ENCODE peak calls at places on chromosomes 3 and 15, in nine cellular contexts. L, P, J, O, E, M, F, R and C are unnamed samples.

GRCh38 chr3:4674216-4674615 is 181.1 kb downstream of the ITPR1 start:
- DNase-seq in M (no peak), F (no peak), E (no peak), J (no peak), O (no peak), L (no peak), P (no peak), R (no peak), C (no peak)

GRCh38 chr15:48866141-48866563 is 11.8 kb upstream of the EID1 start:
- DNase-seq in R (no peak), J (no peak), E (no peak), M (no peak), F (no peak), O (no peak), P (no peak), L (no peak), C (no peak)

GRCh38 chr3:172836390-172836997 is 86.0 kb downstream of the ECT2 start:
- DNase-seq in O (no peak), P (peak; percentile 70), R (no peak), J (peak; percentile 62), L (no peak), F (no peak), E (peak; percentile 78), M (no peak), C (no peak)

GRCh38 chr3:151856106-151856505 is 17.3 kb upstream of the SUCNR1 start:
- DNase-seq in E (no peak), L (no peak), P (no peak), M (no peak), J (no peak), O (no peak), F (no peak), R (no peak), C (no peak)

GRCh38 chr3:15319575-15319974 is 12.8 kb downstream of the SH3BP5 start:
- DNase-seq in R (no peak), O (no peak), P (no peak), L (peak; percentile 46), F (peak; percentile 88), E (no peak), J (peak; percentile 39), M (no peak), C (no peak)

GRCh38 chr15:92393287-92393993 is at the start of gene ST8SIA2:
- DNase-seq in O (no peak), M (no peak), F (no peak), P (peak; percentile 93), J (peak; percentile 23), L (peak; percentile 32), R (no peak), E (peak; percentile 92), C (no peak)

GRCh38 chr3:6260551-6261191 is 600.2 kb upstream of the GRM7 start:
- DNase-seq in R (no peak), M (no peak), L (no peak), E (no peak), O (no peak), F (no peak), P (no peak), J (no peak), C (no peak)

GRCh38 chr15:43204016-43204901 is 16.6 kb downstream of the EPB42 start:
- DNase-seq in J (peak; percentile 56), E (peak; percentile 86), F (no peak), O (no peak), L (peak; percentile 36), M (no peak), R (no peak), P (peak; percentile 71), C (no peak)

GRCh38 chr3:69142090-69142489 is 19.7 kb upstream of the LMOD3 start:
- DNase-seq in P (no peak), M (no peak), E (no peak), J (no peak), F (no peak), L (no peak), O (no peak), R (no peak), C (no peak)

GRCh38 chr3:183824761-183825379 is 507 bp downstream of the MAP6D1 start:
- DNase-seq in P (peak; percentile 58), J (no peak), L (no peak), E (peak; percentile 76), F (no peak), O (no peak), M (peak; percentile 64), R (no peak), C (peak; percentile 77)

GRCh38 chr15:33735637-33736247 is 232.6 kb upstream of the CHRM5 start:
- DNase-seq in L (no peak), R (no peak), J (no peak), E (peak; percentile 72), O (no peak), P (peak; percentile 72), M (no peak), F (no peak), C (no peak)

GRCh38 chr3:50189274-50189673 is 2.1 kb upstream of the GNAT1 start:
- DNase-seq in F (peak; percentile 87), L (peak; percentile 69), P (peak; percentile 89), R (no peak), M (no peak), J (peak; percentile 74), O (no peak), E (peak; percentile 91), C (no peak)

GRCh38 chr3:67654832-67655152 is 380 bp upstream of the SUCLG2 start:
- DNase-seq in E (no peak), L (no peak), O (no peak), F (no peak), R (no peak), M (no peak), J (no peak), P (no peak), C (no peak)

GRCh38 chr3:46378426-46378942 is 7.7 kb downstream of the CCR5 start:
- DNase-seq in E (peak; percentile 91), L (peak; percentile 46), O (peak; percentile 74), M (peak; percentile 79), F (peak; percentile 73), J (peak; percentile 57), P (peak; percentile 75), R (peak; percentile 85), C (peak; percentile 91)

GRCh38 chr3:69563968-69564367 is 175.3 kb upstream of the MITF start:
- DNase-seq in J (no peak), E (no peak), F (no peak), M (no peak), L (no peak), O (no peak), R (no peak), P (no peak), C (no peak)

GRCh38 chr3:25503758-25504157 is 75.7 kb downstream of the RARB start:
- DNase-seq in O (no peak), E (no peak), J (no peak), M (no peak), R (no peak), F (no peak), P (no peak), L (no peak), C (no peak)

GRCh38 chr3:103705641-103706040 is 1270.8 kb downstream of the ZPLD1 start:
- DNase-seq in R (no peak), L (no peak), F (no peak), J (no peak), O (no peak), M (no peak), E (no peak), P (no peak), C (no peak)
- H3K4me3 ChIP-seq in R (no peak overlapping the region), L (no peak overlapping the region), F (no peak overlapping the region), J (no peak overlapping the region), O (no peak overlapping the region), M (no peak overlapping the region), E (no peak overlapping the region), P (no peak overlapping the region), C (no peak overlapping the region)

GRCh38 chr3:43583481-43583880 is 38.3 kb downstream of the ANO10 start:
- DNase-seq in J (no peak), F (no peak), O (no peak), M (no peak), E (no peak), L (no peak), P (no peak), R (no peak), C (no peak)
- TF ChIP-seq CTCF in J (no peak), F (no peak), O (no peak), M (no peak), E (peak; percentile 53), L (no peak), P (peak; percentile 12), R (no peak), C (no peak)

GRCh38 chr3:196557236-196557635 is 11.1 kb downstream of the WDR53 start:
- DNase-seq in M (no peak), R (no peak), E (no peak), O (no peak), F (no peak), L (no peak), P (no peak), J (no peak), C (no peak)

GRCh38 chr3:196555295-196555694 is 13.1 kb downstream of the WDR53 start:
- DNase-seq in E (no peak), P (no peak), O (no peak), J (no peak), L (no peak), M (no peak), F (no peak), R (no peak), C (no peak)

GRCh38 chr3:196552253-196552652 is 16.1 kb downstream of the WDR53 start:
- DNase-seq in P (no peak), M (no peak), E (no peak), F (no peak), L (no peak), R (no peak), O (no peak), J (no peak), C (no peak)

GRCh38 chr3:196553551-196553950 is 14.8 kb downstream of the WDR53 start:
- DNase-seq in P (no peak), M (no peak), F (no peak), L (no peak), R (no peak), E (no peak), J (no peak), O (no peak), C (no peak)

DNA sequence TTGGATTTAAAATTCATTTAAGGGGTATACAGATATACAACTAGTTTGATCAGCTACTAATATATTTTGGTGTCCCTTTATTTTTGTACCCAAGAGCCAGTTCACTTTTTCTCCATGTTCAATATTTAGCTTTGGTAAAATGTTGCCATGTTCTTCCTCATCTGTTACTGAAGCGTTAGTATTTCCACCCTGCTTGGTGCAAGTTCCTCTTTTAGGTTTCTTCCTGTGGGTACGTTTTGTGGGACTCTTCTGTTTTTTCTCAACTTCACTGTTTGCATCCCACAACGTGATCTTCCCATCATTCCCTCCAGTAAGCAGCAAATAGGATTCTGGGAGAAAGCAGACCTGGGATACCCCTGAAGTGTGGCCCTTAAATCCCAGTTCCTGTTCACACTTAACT is 14.1 kb downstream of the WDR53 start:
- DNase-seq in F (no peak), P (no peak), J (no peak), E (no peak), O (no peak), R (no peak), M (no peak), L (no peak), C (no peak)
- H3K4me3 ChIP-seq in F (no peak overlapping the region), P (no peak overlapping the region), J (no peak overlapping the region), E (no peak overlapping the region), O (no peak overlapping the region), R (no peak overlapping the region), M (no peak overlapping the region), L (no peak overlapping the region), C (no peak overlapping the region)

DNA sequence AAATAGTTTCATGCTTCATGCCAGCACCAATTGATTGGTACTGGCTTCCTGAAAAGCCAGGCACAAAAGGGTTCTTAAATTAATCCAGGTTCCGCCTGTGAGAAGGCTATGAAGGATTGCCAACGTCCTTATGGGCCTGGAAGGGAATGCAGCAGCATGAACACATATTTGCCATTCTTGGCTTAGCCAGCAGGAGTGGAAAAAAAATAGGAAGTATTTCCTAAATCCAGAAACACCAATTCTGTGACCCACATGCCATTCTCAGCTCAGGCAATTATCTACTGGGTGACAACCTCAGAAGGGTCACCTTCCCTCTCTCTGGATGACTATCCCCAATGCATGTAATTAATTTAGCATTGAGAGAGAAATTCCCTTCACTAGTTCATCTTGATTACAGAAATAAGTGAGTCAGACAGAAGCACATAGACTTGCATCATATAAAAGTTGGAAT is 36.0 kb downstream of the ADAMTS9 start:
- DNase-seq in P (peak; percentile 42), E (peak; percentile 51), R (no peak), L (no peak), M (no peak), F (no peak), O (no peak), J (no peak), C (no peak)
- TF ChIP-seq CTCF in P (no peak), E (no peak), R (no peak), L (no peak), M (no peak), F (no peak), O (no peak), J (no peak), C (no peak)